ENCODE peak calls at places on chromosomes 16 and 17, in four cellular contexts. G is K562, I is HepG2, S is H1. F is an unnamed sample.
A peak's percentile ranks its signal among the peaks of the same experiment; 100 is the strongest.

GRCh38 chr16:2160915-2161551 is 5.5 kb downstream of the TRAF7 start:
- DNase-seq in I (peak; percentile 53), S (no peak), G (no peak), F (no peak)

GRCh38 chr17:52170963-52171572 is 12.6 kb upstream of the CA10 start:
- DNase-seq in G (peak; percentile 4), S (no peak), I (peak; percentile 13), F (no peak)

GRCh38 chr17:75587718-75588545 is at the start of gene MYO15B:
- DNase-seq in I (no peak), G (peak; percentile 26), S (no peak), F (no peak)

GRCh38 chr16:2087426-2088191 is 39.8 kb downstream of the TSC2 start:
- DNase-seq in S (no peak), I (no peak), G (no peak), F (no peak)

GRCh38 chr17:79019631-79020584 is 4.1 kb upstream of the C1QTNF1 start:
- DNase-seq in S (no peak), G (peak; percentile 62), I (peak; percentile 79), F (peak; percentile 76)

GRCh38 chr17:64459284-64459747 is 10.4 kb downstream of the MILR1 start:
- DNase-seq in G (no peak), I (no peak), S (no peak), F (peak; percentile 59)

GRCh38 chr17:7484964-7485377 is 805 bp downstream of the POLR2A start:
- DNase-seq in I (no peak), S (no peak), G (no peak), F (no peak)

GRCh38 chr17:81869221-81870154 is 1.6 kb downstream of the ARHGDIA start:
- DNase-seq in G (peak; percentile 74), S (no peak), I (no peak), F (no peak)

GRCh38 chr16:83363521-83363920 is 444.3 kb upstream of the HSBP1 start:
- DNase-seq in I (no peak), G (no peak), S (no peak), F (no peak)

GRCh38 chr16:78705694-78706093 is 606.2 kb downstream of the WWOX start:
- DNase-seq in S (no peak), I (peak; percentile 82), G (peak; percentile 30), F (no peak)

GRCh38 chr16:85195884-85196816 is 83.9 kb upstream of the CIBAR2 start:
- DNase-seq in G (no peak), S (no peak), I (no peak), F (no peak)

GRCh38 chr17:70205386-70205785 is 36.1 kb downstream of the KCNJ2 start:
- DNase-seq in G (no peak), S (no peak), I (no peak), F (no peak)

GRCh38 chr17:60390223-60390622 is 1.7 kb downstream of the USP32 start:
- DNase-seq in G (peak; percentile 73), S (no peak), I (no peak), F (no peak)

GRCh38 chr16:49875812-49876715 is 20.2 kb upstream of the ZNF423 start:
- DNase-seq in I (no peak), G (no peak), S (no peak), F (no peak)

GRCh38 chr17:51819341-51819740 is 339.2 kb downstream of the CA10 start:
- DNase-seq in I (no peak), S (no peak), G (no peak), F (no peak)

GRCh38 chr17:39200957-39201510 is 951 bp downstream of the RPL19 start:
- DNase-seq in G (peak; percentile 32), S (no peak), I (no peak), F (no peak)

GRCh38 chr16:80935691-80936090 is 71.0 kb downstream of the CMC2 start:
- DNase-seq in S (no peak), I (no peak), G (no peak), F (no peak)

GRCh38 chr17:8417806-8418205 is 17.9 kb upstream of the NDEL1 start:
- DNase-seq in G (no peak), I (peak; percentile 63), S (no peak), F (no peak)

GRCh38 chr16:84843149-84844048 is 23.6 kb downstream of the CRISPLD2 start:
- DNase-seq in I (no peak), G (no peak), S (no peak), F (no peak)

GRCh38 chr17:47853616-47854015 is 2.7 kb upstream of the SP6 start:
- DNase-seq in I (no peak), G (no peak), S (no peak), F (no peak)

GRCh38 chr17:47851764-47852112 is 775 bp upstream of the SP6 start:
- DNase-seq in S (no peak), I (no peak), G (peak; percentile 22), F (no peak)

GRCh38 chr17:47850373-47850691 is 631 bp downstream of the SP6 start:
- DNase-seq in G (no peak), I (no peak), S (no peak), F (no peak)

GRCh38 chr17:47852113-47852949 is 1.4 kb upstream of the SP6 start:
- DNase-seq in S (no peak), G (peak; percentile 47), I (no peak), F (no peak)

GRCh38 chr17:47850692-47851573 is at the start of gene SP6:
- DNase-seq in I (peak; percentile 77), G (peak; percentile 93), S (no peak), F (peak; percentile 80)
- TF ChIP-seq SIN3A in I (no peak), G (peak; percentile 47), S (no peak), F (no peak)

GRCh38 chr16:4612977-4613635 is 1.6 kb downstream of the UBALD1 start:
- DNase-seq in S (no peak), I (no peak), G (no peak), F (no peak)

GRCh38 chr16:4613636-4614570 is 785 bp downstream of the UBALD1 start:
- DNase-seq in S (no peak), I (peak; percentile 42), G (no peak), F (no peak)

GRCh38 chr16:4615389-4616046 is 830 bp upstream of the UBALD1 start:
- DNase-seq in S (no peak), I (no peak), G (no peak), F (no peak)

GRCh38 chr16:4616047-4616811 is 1.5 kb upstream of the UBALD1 start:
- DNase-seq in S (peak; percentile 98), I (peak; percentile 100), G (peak; percentile 100), F (peak; percentile 100)

DNA sequence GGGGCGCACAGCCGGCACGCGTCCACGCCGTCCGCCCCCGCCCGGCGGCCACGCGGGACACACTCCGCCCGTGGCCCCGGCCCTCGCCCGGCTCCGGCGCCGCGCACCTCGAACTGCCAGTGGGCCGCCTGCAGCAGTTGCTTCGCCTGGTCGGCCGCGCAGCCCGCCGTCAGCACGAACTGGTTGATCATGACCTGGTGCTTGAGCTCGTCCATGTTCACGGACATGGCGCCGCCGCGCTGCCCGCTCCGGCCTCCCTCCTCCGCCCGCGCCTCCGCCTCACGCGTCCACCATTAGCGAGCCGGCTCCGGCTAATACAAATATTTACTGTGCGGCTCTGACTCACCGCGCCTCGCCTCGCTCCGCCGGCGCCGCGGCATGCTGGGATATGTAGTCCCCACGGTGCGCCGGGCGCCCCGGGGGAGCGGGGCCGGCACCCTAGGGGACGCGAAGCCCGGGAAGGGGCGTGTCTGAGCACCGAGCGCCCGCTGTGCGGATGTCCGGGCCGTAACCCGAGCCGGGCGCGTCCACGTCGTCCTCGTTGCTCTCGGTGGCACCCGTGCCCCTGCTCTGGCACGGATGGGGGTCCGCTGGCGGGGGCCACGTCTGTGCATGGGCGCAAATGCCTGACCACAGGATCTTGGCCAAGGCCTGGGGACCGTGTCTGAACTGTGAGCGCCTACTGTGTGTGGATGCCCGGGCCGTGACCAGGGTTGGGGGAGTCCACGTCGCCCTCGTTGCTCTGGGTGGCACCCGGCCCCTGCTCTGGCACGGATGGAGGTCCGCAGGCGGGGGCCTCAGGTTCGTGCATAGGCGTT is at the start of gene UBALD1:
- DNase-seq in I (peak; percentile 87), G (peak; percentile 95), S (no peak), F (peak; percentile 80)
- TF ChIP-seq FOSL1 in I (peak; percentile 94), G (peak; percentile 96), S (no peak), F (peak; percentile 79)

DNA sequence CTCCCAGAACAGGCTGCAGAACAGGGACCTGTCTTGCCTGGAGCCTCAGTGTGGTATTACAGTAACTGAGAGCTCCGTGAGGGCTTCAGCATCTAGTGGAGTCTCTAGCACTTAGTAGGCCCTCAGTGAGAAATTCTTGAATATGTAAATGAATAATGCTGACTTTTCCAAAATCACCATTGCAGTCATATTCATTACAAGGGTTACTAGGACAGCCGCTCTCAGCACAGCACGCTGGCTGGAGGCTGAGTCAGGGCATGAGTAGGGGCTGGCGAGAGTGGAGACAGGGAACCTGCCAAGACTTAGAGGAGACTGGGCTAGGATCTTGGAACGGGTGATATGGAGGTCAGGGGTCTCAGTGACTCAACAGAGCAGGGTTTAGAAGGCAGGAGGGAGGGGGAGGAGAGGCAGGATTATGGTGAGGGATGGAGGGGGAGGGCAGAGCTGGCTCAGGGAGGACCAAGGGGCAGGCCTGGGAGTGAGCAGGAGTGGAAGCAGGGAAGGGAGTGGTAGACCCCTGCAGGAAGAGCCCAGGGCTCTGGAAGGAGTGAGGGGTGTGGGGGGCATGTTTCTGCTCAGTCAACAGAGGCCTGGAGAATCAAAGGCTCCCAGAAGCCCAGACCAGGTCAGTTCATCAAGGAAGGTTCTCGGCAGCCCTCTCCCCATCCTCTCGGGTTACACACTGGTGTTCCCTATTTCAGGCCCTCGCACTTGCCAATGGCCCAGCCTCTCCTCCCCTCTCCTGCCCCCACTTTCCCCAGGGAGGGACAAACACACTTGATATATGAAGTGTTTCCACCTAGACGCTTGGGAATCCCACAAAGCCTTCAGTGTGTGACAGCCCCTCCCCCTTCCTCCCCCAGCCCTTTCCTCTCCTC is 42.3 kb downstream of the FZD2 start:
- DNase-seq in S (no peak), G (peak; percentile 47), I (no peak), F (no peak)
- TF ChIP-seq SIN3A in S (no peak), G (no peak), I (no peak), F (no peak)

GRCh38 chr17:83183951-83184506 is 104.6 kb downstream of the METRNL start:
- DNase-seq in S (no peak), I (no peak), G (no peak), F (no peak)

GRCh38 chr17:83186751-83187421 is 107.5 kb downstream of the METRNL start:
- DNase-seq in S (no peak), G (no peak), I (no peak), F (no peak)

GRCh38 chr17:83183150-83183820 is 103.9 kb downstream of the METRNL start:
- DNase-seq in I (no peak), S (no peak), G (no peak), F (no peak)

GRCh38 chr17:83186226-83186625 is 106.8 kb downstream of the METRNL start:
- DNase-seq in G (peak; percentile 48), S (no peak), I (peak; percentile 31), F (no peak)

DNA sequence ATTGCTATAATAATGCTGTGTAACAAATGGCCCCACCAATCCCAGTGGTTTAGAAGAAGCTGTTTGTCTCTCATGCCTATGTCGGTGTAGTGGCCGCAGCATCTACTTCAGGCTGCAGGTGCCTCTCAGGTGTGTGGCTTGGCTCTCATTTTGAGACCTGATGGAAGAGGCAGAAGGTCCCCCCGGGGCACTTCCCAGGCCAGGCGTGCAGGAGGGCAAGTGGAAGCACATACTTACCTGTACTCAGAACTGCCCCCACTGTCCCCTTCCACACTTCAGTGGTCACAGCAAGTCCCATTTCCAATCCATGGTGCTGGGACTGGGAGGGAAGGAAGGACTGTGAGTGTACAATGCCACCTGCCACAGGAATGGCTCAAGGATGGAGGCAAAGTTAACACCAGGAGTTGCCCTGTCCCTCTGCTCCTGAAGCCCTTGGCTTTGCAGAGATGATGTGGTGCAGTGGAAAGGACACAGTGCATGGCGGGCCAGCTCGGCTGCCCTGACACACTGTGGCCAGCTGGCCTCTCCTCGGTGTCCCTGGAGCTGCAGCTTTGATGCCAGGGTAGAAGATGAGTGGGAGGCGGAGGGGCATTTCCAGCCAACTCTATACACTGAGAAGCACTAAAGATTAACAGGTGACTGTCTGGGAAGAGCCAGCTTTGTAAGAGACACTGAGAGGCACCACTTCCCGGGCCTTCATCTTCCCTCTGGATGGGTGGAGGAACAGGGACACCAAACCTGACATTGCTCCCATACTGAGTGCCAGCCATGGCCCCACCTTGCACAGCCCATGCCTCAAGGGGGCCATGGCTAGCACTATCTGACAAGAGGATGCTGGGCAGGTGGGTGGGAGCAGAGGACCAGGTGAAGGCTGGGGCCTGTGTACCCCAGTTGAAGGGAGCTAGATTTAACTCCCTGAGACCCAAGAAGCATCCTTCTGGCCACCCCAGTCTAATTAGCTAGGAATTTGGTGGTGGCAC is 105.9 kb downstream of the METRNL start:
- DNase-seq in S (no peak), G (no peak), I (no peak), F (no peak)
- TF ChIP-seq FOSL1 in S (no peak), G (no peak), I (no peak), F (no peak)

F was measured in HCT116.